ENCODE peak calls at places on chromosomes 6 and 20, in five cellular contexts. L, J, M, Z and T are unnamed samples.

GRCh38 chr6:62626661-62627060 is 340.6 kb upstream of the KHDRBS2 start:
- DNase-seq in L (no peak), J (no peak), M (no peak), Z (no peak), T (no peak)

GRCh38 chr6:144543006-144543871 is 258.1 kb downstream of the UTRN start:
- DNase-seq in L (no peak), J (no peak), M (no peak), Z (peak), T (no peak)

GRCh38 chr6:145199961-145200360 is 535.4 kb downstream of the EPM2A start:
- DNase-seq in L (no peak), J (no peak), M (no peak), Z (no peak), T (no peak)

GRCh38 chr6:169169941-169170582 is 83.6 kb downstream of the THBS2 start:
- DNase-seq in L (peak), J (no peak), M (no peak), Z (no peak), T (no peak)

GRCh38 chr6:1686117-1687098 is 76.7 kb downstream of the FOXC1 start:
- DNase-seq in L (no peak), J (no peak), M (no peak), Z (peak), T (no peak)

GRCh38 chr6:17207281-17207680 is 73.9 kb upstream of the RBM24 start:
- DNase-seq in L (no peak), J (no peak), M (no peak), Z (no peak), T (no peak)

GRCh38 chr6:34315256-34315655 is 66.5 kb upstream of the SMIM29 start:
- DNase-seq in L (no peak), J (no peak), M (no peak), Z (no peak), T (no peak)

GRCh38 chr20:3749689-3750639 is 17.5 kb downstream of the HSPA12B start:
- DNase-seq in L (no peak), J (peak), M (no peak), Z (peak), T (no peak)

GRCh38 chr6:137738197-137738596 is 128.9 kb upstream of the TNFAIP3 start:
- DNase-seq in L (no peak), J (no peak), M (no peak), Z (no peak), T (no peak)

GRCh38 chr6:158775832-158776231 is 43.3 kb downstream of the EZR start:
- DNase-seq in L (no peak), J (no peak), M (no peak), Z (no peak), T (no peak)

GRCh38 chr20:33305591-33306057 is 22.6 kb downstream of the BPIFB1 start:
- DNase-seq in L (no peak), J (no peak), M (no peak), Z (peak), T (no peak)

GRCh38 chr20:13290724-13291123 is 69.7 kb downstream of the ISM1 start:
- DNase-seq in L (no peak), J (no peak), M (no peak), Z (no peak), T (no peak)

GRCh38 chr6:31128093-31128676 is 7.9 kb upstream of the CDSN start:
- DNase-seq in L (no peak), J (peak), M (peak), Z (peak), T (peak)